ENCODE peak calls at places on chromosomes 3 and 15, in four cellular contexts. T is T-helper 9 cell, E is SK-N-MC, F is tibial nerve. D is an unnamed sample.

GRCh38 chr3:4587838-4588105 is 94.6 kb downstream of the ITPR1 start:
- DNase-seq in T (no peak), E (no peak), F (no peak), D (no peak)

GRCh38 chr15:90594297-90594696 is 64.6 kb downstream of the CRTC3 start:
- DNase-seq in F (peak; percentile 82), E (no peak), T (peak; percentile 60), D (peak; percentile 91)

GRCh38 chr3:188948658-188949400 is 222.9 kb upstream of the TPRG1 start:
- DNase-seq in T (no peak), E (no peak), F (peak; percentile 48), D (peak; percentile 10)

GRCh38 chr3:48289659-48290058 is 43.8 kb downstream of the SPINK8 start:
- DNase-seq in F (no peak), T (no peak), E (no peak), D (no peak)

GRCh38 chr15:51647128-51647562 is 24.6 kb upstream of the DMXL2 start:
- DNase-seq in T (no peak), E (no peak), F (peak; percentile 58), D (no peak)

GRCh38 chr15:91001209-91001608 is 6.9 kb upstream of the PRC1 start:
- DNase-seq in E (no peak), T (no peak), F (no peak), D (no peak)

GRCh38 chr3:41746215-41746614 is 215.7 kb downstream of the ULK4 start:
- DNase-seq in T (no peak), F (no peak), E (no peak), D (no peak)

GRCh38 chr15:26648676-26649075 is 124.2 kb downstream of the GABRB3 start:
- DNase-seq in T (no peak), F (no peak), E (no peak), D (no peak)

GRCh38 chr15:83108266-83109219 is 1.1 kb downstream of the TM6SF1 start:
- DNase-seq in E (no peak), T (no peak), F (peak; percentile 35), D (no peak)

GRCh38 chr3:139676634-139677197 is 1.1 kb downstream of the NMNAT3 start:
- DNase-seq in E (no peak), T (no peak), F (no peak), D (no peak)

GRCh38 chr15:41622901-41623300 is 37.3 kb upstream of the MGA start:
- DNase-seq in F (no peak), E (no peak), T (no peak), D (no peak)

GRCh38 chr3:114093596-114093995 is 37.1 kb downstream of the QTRT2 start:
- DNase-seq in T (no peak), E (peak; percentile 12), F (peak; percentile 66), D (no peak)

GRCh38 chr3:61053781-61054496 is 197.3 kb downstream of the FHIT start:
- DNase-seq in E (no peak), T (no peak), F (no peak), D (no peak)

GRCh38 chr15:39957481-39957880 is 23.6 kb downstream of the EIF2AK4 start:
- DNase-seq in F (no peak), T (no peak), E (no peak), D (no peak)

GRCh38 chr3:133040696-133041523 is 2.7 kb downstream of the TMEM108 start:
- DNase-seq in E (peak; percentile 28), F (peak; percentile 67), T (no peak), D (no peak)

GRCh38 chr3:29759021-29759359 is 478.1 kb downstream of the RBMS3 start:
- DNase-seq in E (no peak), T (no peak), F (peak; percentile 66), D (no peak)

GRCh38 chr3:32176989-32177701 is 61.3 kb upstream of the CMTM8 start:
- DNase-seq in E (no peak), T (peak; percentile 43), F (peak; percentile 80), D (peak; percentile 59)

GRCh38 chr3:42653560-42654330 is at the start of gene ZBTB47:
- DNase-seq in F (peak; percentile 64), E (no peak), T (no peak), D (no peak)

GRCh38 chr15:38843736-38844590 is 279.3 kb upstream of the RASGRP1 start:
- DNase-seq in F (no peak), E (no peak), T (no peak), D (no peak)

GRCh38 chr3:136146981-136147729 is 49.0 kb downstream of the MSL2 start:
- DNase-seq in T (no peak), E (no peak), F (no peak), D (no peak)

GRCh38 chr3:151795276-151795675 is 18.6 kb upstream of the AADAC start:
- DNase-seq in T (no peak), F (no peak), E (no peak), D (no peak)

D was measured in T-cell.